ENCODE peak calls at places on chromosomes 11 and 22, in seven cellular contexts. One of them, this sample, is unnamed.

GRCh38 chr22:50184004-50184461 is 1.7 kb upstream of the TRABD start:
- DNase-seq in Daoy: no peak
- DNase-seq in lower lobe of right lung: peak
- DNase-seq in osteocyte: no peak
- DNase-seq in ELR: peak
- DNase-seq in left colon: peak
- DNase-seq in glutamatergic neuron: no peak
- DNase-seq in this sample: no peak

GRCh38 chr11:47507016-47507631 is 45.8 kb downstream of the CELF1 start:
- DNase-seq in Daoy: no peak
- DNase-seq in lower lobe of right lung: no peak
- DNase-seq in osteocyte: no peak
- DNase-seq in ELR: no peak
- DNase-seq in left colon: no peak
- DNase-seq in glutamatergic neuron: no peak
- DNase-seq in this sample: no peak

GRCh38 chr22:48683640-48684039 is 1144.0 kb downstream of the BRD1 start:
- DNase-seq in Daoy: no peak
- DNase-seq in lower lobe of right lung: no peak
- DNase-seq in osteocyte: no peak
- DNase-seq in ELR: no peak
- DNase-seq in left colon: no peak
- DNase-seq in glutamatergic neuron: no peak
- DNase-seq in this sample: no peak

GRCh38 chr22:40684728-40685127 is 5.4 kb downstream of the MCHR1 start:
- DNase-seq in Daoy: no peak
- DNase-seq in lower lobe of right lung: no peak
- DNase-seq in osteocyte: no peak
- DNase-seq in ELR: no peak
- DNase-seq in left colon: no peak
- DNase-seq in glutamatergic neuron: no peak
- DNase-seq in this sample: no peak

GRCh38 chr11:117815262-117815803 is 9.2 kb downstream of the FXYD2 start:
- DNase-seq in Daoy: no peak
- DNase-seq in lower lobe of right lung: peak
- DNase-seq in osteocyte: no peak
- DNase-seq in ELR: no peak
- DNase-seq in left colon: peak
- DNase-seq in glutamatergic neuron: no peak
- DNase-seq in this sample: no peak

GRCh38 chr22:42343551-42344081 is 73.2 kb upstream of the TCF20 start:
- DNase-seq in Daoy: peak
- DNase-seq in lower lobe of right lung: no peak
- DNase-seq in osteocyte: no peak
- DNase-seq in ELR: peak
- DNase-seq in left colon: no peak
- DNase-seq in glutamatergic neuron: peak
- DNase-seq in this sample: peak

GRCh38 chr11:28232649-28233048 is 124.5 kb downstream of the METTL15 start:
- DNase-seq in Daoy: no peak
- DNase-seq in lower lobe of right lung: no peak
- DNase-seq in osteocyte: no peak
- DNase-seq in ELR: no peak
- DNase-seq in left colon: no peak
- DNase-seq in glutamatergic neuron: no peak
- DNase-seq in this sample: no peak

GRCh38 chr11:122690801-122691649 is 35.5 kb downstream of the UBASH3B start:
- DNase-seq in Daoy: no peak
- DNase-seq in lower lobe of right lung: no peak
- DNase-seq in osteocyte: no peak
- DNase-seq in ELR: no peak
- DNase-seq in left colon: no peak
- DNase-seq in glutamatergic neuron: no peak
- DNase-seq in this sample: no peak

GRCh38 chr11:19963697-19964340 is 196.5 kb downstream of the DBX1 start:
- DNase-seq in Daoy: no peak
- DNase-seq in lower lobe of right lung: no peak
- DNase-seq in osteocyte: no peak
- DNase-seq in ELR: no peak
- DNase-seq in left colon: no peak
- DNase-seq in glutamatergic neuron: no peak
- DNase-seq in this sample: no peak

GRCh38 chr11:109619498-109619897 is 197.5 kb downstream of the C11orf87 start:
- DNase-seq in Daoy: no peak
- DNase-seq in lower lobe of right lung: no peak
- DNase-seq in osteocyte: no peak
- DNase-seq in ELR: no peak
- DNase-seq in left colon: no peak
- DNase-seq in glutamatergic neuron: no peak
- DNase-seq in this sample: no peak

GRCh38 chr11:37972691-37973090 is 1374.7 kb upstream of the RAG2 start:
- DNase-seq in Daoy: no peak
- DNase-seq in lower lobe of right lung: no peak
- DNase-seq in osteocyte: no peak
- DNase-seq in ELR: peak
- DNase-seq in left colon: no peak
- DNase-seq in glutamatergic neuron: no peak
- DNase-seq in this sample: no peak

GRCh38 chr11:44351898-44352498 is 42.1 kb upstream of the ALX4 start:
- DNase-seq in Daoy: no peak
- DNase-seq in lower lobe of right lung: no peak
- DNase-seq in osteocyte: no peak
- DNase-seq in ELR: peak
- DNase-seq in left colon: no peak
- DNase-seq in glutamatergic neuron: no peak
- DNase-seq in this sample: no peak

GRCh38 chr11:28058333-28058732 is 49.6 kb downstream of the KIF18A start:
- DNase-seq in Daoy: no peak
- DNase-seq in lower lobe of right lung: no peak
- DNase-seq in osteocyte: no peak
- DNase-seq in ELR: no peak
- DNase-seq in left colon: no peak
- DNase-seq in glutamatergic neuron: no peak
- DNase-seq in this sample: no peak

GRCh38 chr11:23932485-23932898 is 564.4 kb upstream of the LUZP2 start:
- DNase-seq in Daoy: no peak
- DNase-seq in lower lobe of right lung: no peak
- DNase-seq in osteocyte: no peak
- DNase-seq in ELR: peak
- DNase-seq in left colon: no peak
- DNase-seq in glutamatergic neuron: no peak
- DNase-seq in this sample: no peak

GRCh38 chr11:69393178-69393832 is 88.2 kb upstream of the LINC01488 start:
- DNase-seq in Daoy: no peak
- DNase-seq in lower lobe of right lung: no peak
- DNase-seq in osteocyte: no peak
- DNase-seq in ELR: no peak
- DNase-seq in left colon: no peak
- DNase-seq in glutamatergic neuron: no peak
- DNase-seq in this sample: no peak

GRCh38 chr11:46107780-46108179 is 13.5 kb downstream of the PHF21A start:
- DNase-seq in Daoy: no peak
- DNase-seq in lower lobe of right lung: no peak
- DNase-seq in osteocyte: no peak
- DNase-seq in ELR: no peak
- DNase-seq in left colon: no peak
- DNase-seq in glutamatergic neuron: no peak
- DNase-seq in this sample: no peak

GRCh38 chr22:49037701-49038245 is 789.9 kb downstream of the BRD1 start:
- DNase-seq in Daoy: no peak
- DNase-seq in lower lobe of right lung: no peak
- DNase-seq in osteocyte: no peak
- DNase-seq in ELR: no peak
- DNase-seq in left colon: no peak
- DNase-seq in glutamatergic neuron: no peak
- DNase-seq in this sample: no peak

GRCh38 chr11:120532511-120533196 is 21.1 kb downstream of the GRIK4 start:
- DNase-seq in Daoy: peak
- DNase-seq in lower lobe of right lung: no peak
- DNase-seq in osteocyte: no peak
- DNase-seq in ELR: peak
- DNase-seq in left colon: no peak
- DNase-seq in glutamatergic neuron: no peak
- DNase-seq in this sample: no peak

GRCh38 chr11:11782532-11783110 is 59.2 kb upstream of the USP47 start:
- DNase-seq in Daoy: no peak
- DNase-seq in lower lobe of right lung: peak
- DNase-seq in osteocyte: no peak
- DNase-seq in ELR: no peak
- DNase-seq in left colon: peak
- DNase-seq in glutamatergic neuron: peak
- DNase-seq in this sample: no peak

GRCh38 chr11:47148903-47149535 is 27.7 kb downstream of the ARFGAP2 start:
- DNase-seq in Daoy: no peak
- DNase-seq in lower lobe of right lung: no peak
- DNase-seq in osteocyte: no peak
- DNase-seq in ELR: no peak
- DNase-seq in left colon: peak
- DNase-seq in glutamatergic neuron: no peak
- DNase-seq in this sample: peak

GRCh38 chr11:30508594-30508993 is 77.6 kb downstream of the MPPED2 start:
- DNase-seq in Daoy: no peak
- DNase-seq in lower lobe of right lung: no peak
- DNase-seq in osteocyte: no peak
- DNase-seq in ELR: no peak
- DNase-seq in left colon: no peak
- DNase-seq in glutamatergic neuron: no peak
- DNase-seq in this sample: no peak

This sample was measured in BE2C.